ENCODE peak calls at places on chromosome 9, in eight cellular contexts. One of them, this sample, is unnamed.

GRCh38 chr9:14205463-14205862 is 108.5 kb downstream of the NFIB start:
- DNase-seq in GM03348: peak; percentile 77
- DNase-seq in stimulated activated CD4-positive, alpha-beta T cell treated with anti-CD3 and anti-CD28 coated beads, Interleukin-4, amount 100 ng/mL, for 24 hours: no peak
- DNase-seq in activated T-helper 1 cell treated with anti-CD3 and anti-CD28 coated beads, Interleukin-12 subunit alpha, Interleukin-12 subunit beta, Interleukin-2, Interleukin-4 antibody, amounts not matched to agents 30 ng/mL and 10 ng/mL and 1 ng/mL, durations not matched to agents 14 hours and 24 hours and 36 hours: no peak
- DNase-seq in NCI-H1092: no peak
- DNase-seq in mesenteric fat pad: no peak
- DNase-seq in HS-27A: peak; percentile 51
- DNase-seq in stomach: no peak
- DNase-seq in this sample: peak; percentile 23

GRCh38 chr9:98927724-98928123 is 16.0 kb upstream of the COL15A1 start:
- DNase-seq in stomach: no peak
- DNase-seq in GM03348: no peak
- DNase-seq in HS-27A: no peak
- DNase-seq in mesenteric fat pad: no peak
- DNase-seq in stimulated activated CD4-positive, alpha-beta T cell treated with anti-CD3 and anti-CD28 coated beads, Interleukin-4, amount 100 ng/mL, for 24 hours: no peak
- DNase-seq in activated T-helper 1 cell treated with anti-CD3 and anti-CD28 coated beads, Interleukin-12 subunit alpha, Interleukin-12 subunit beta, Interleukin-2, Interleukin-4 antibody, amounts not matched to agents 30 ng/mL and 10 ng/mL and 1 ng/mL, durations not matched to agents 14 hours and 24 hours and 36 hours: no peak
- DNase-seq in NCI-H1092: no peak
- DNase-seq in this sample: no peak

GRCh38 chr9:94805585-94805984 is 79.1 kb downstream of the AOPEP start:
- DNase-seq in HS-27A: no peak
- DNase-seq in GM03348: peak; percentile 87
- DNase-seq in stimulated activated CD4-positive, alpha-beta T cell treated with anti-CD3 and anti-CD28 coated beads, Interleukin-4, amount 100 ng/mL, for 24 hours: no peak
- DNase-seq in mesenteric fat pad: no peak
- DNase-seq in NCI-H1092: no peak
- DNase-seq in stomach: no peak
- DNase-seq in activated T-helper 1 cell treated with anti-CD3 and anti-CD28 coated beads, Interleukin-12 subunit alpha, Interleukin-12 subunit beta, Interleukin-2, Interleukin-4 antibody, amounts not matched to agents 30 ng/mL and 10 ng/mL and 1 ng/mL, durations not matched to agents 14 hours and 24 hours and 36 hours: no peak
- DNase-seq in this sample: peak; percentile 90

GRCh38 chr9:73132034-73132776 is 19.5 kb upstream of the ANXA1 start:
- DNase-seq in HS-27A: no peak
- DNase-seq in stomach: peak; percentile 61
- DNase-seq in mesenteric fat pad: peak; percentile 89
- DNase-seq in NCI-H1092: peak; percentile 26
- DNase-seq in stimulated activated CD4-positive, alpha-beta T cell treated with anti-CD3 and anti-CD28 coated beads, Interleukin-4, amount 100 ng/mL, for 24 hours: peak; percentile 65
- DNase-seq in GM03348: peak; percentile 55
- DNase-seq in activated T-helper 1 cell treated with anti-CD3 and anti-CD28 coated beads, Interleukin-12 subunit alpha, Interleukin-12 subunit beta, Interleukin-2, Interleukin-4 antibody, amounts not matched to agents 30 ng/mL and 10 ng/mL and 1 ng/mL, durations not matched to agents 14 hours and 24 hours and 36 hours: peak; percentile 73
- DNase-seq in this sample: no peak

GRCh38 chr9:22986556-22986955 is 539.9 kb downstream of the DMRTA1 start:
- DNase-seq in GM03348: no peak
- DNase-seq in stimulated activated CD4-positive, alpha-beta T cell treated with anti-CD3 and anti-CD28 coated beads, Interleukin-4, amount 100 ng/mL, for 24 hours: no peak
- DNase-seq in HS-27A: no peak
- DNase-seq in stomach: no peak
- DNase-seq in NCI-H1092: no peak
- DNase-seq in activated T-helper 1 cell treated with anti-CD3 and anti-CD28 coated beads, Interleukin-12 subunit alpha, Interleukin-12 subunit beta, Interleukin-2, Interleukin-4 antibody, amounts not matched to agents 30 ng/mL and 10 ng/mL and 1 ng/mL, durations not matched to agents 14 hours and 24 hours and 36 hours: no peak
- DNase-seq in mesenteric fat pad: no peak
- DNase-seq in this sample: no peak

GRCh38 chr9:137722481-137722880 is 103.7 kb downstream of the EHMT1 start:
- DNase-seq in GM03348: no peak
- DNase-seq in mesenteric fat pad: peak; percentile 45
- DNase-seq in HS-27A: no peak
- DNase-seq in activated T-helper 1 cell treated with anti-CD3 and anti-CD28 coated beads, Interleukin-12 subunit alpha, Interleukin-12 subunit beta, Interleukin-2, Interleukin-4 antibody, amounts not matched to agents 30 ng/mL and 10 ng/mL and 1 ng/mL, durations not matched to agents 14 hours and 24 hours and 36 hours: no peak
- DNase-seq in NCI-H1092: no peak
- DNase-seq in stomach: no peak
- DNase-seq in stimulated activated CD4-positive, alpha-beta T cell treated with anti-CD3 and anti-CD28 coated beads, Interleukin-4, amount 100 ng/mL, for 24 hours: no peak
- DNase-seq in this sample: no peak

GRCh38 chr9:133738039-133738805 is at the start of gene SARDH:
- DNase-seq in stomach: peak; percentile 47
- DNase-seq in NCI-H1092: peak; percentile 38
- DNase-seq in activated T-helper 1 cell treated with anti-CD3 and anti-CD28 coated beads, Interleukin-12 subunit alpha, Interleukin-12 subunit beta, Interleukin-2, Interleukin-4 antibody, amounts not matched to agents 30 ng/mL and 10 ng/mL and 1 ng/mL, durations not matched to agents 14 hours and 24 hours and 36 hours: no peak
- DNase-seq in mesenteric fat pad: peak; percentile 87
- DNase-seq in stimulated activated CD4-positive, alpha-beta T cell treated with anti-CD3 and anti-CD28 coated beads, Interleukin-4, amount 100 ng/mL, for 24 hours: peak; percentile 36
- DNase-seq in GM03348: peak; percentile 89
- DNase-seq in HS-27A: no peak
- DNase-seq in this sample: no peak

GRCh38 chr9:114006931-114007691 is 71.0 kb downstream of the AMBP start:
- DNase-seq in activated T-helper 1 cell treated with anti-CD3 and anti-CD28 coated beads, Interleukin-12 subunit alpha, Interleukin-12 subunit beta, Interleukin-2, Interleukin-4 antibody, amounts not matched to agents 30 ng/mL and 10 ng/mL and 1 ng/mL, durations not matched to agents 14 hours and 24 hours and 36 hours: no peak
- DNase-seq in mesenteric fat pad: peak; percentile 81
- DNase-seq in HS-27A: no peak
- DNase-seq in stomach: peak; percentile 24
- DNase-seq in GM03348: no peak
- DNase-seq in stimulated activated CD4-positive, alpha-beta T cell treated with anti-CD3 and anti-CD28 coated beads, Interleukin-4, amount 100 ng/mL, for 24 hours: no peak
- DNase-seq in NCI-H1092: no peak
- DNase-seq in this sample: no peak

GRCh38 chr9:121299467-121300282 is 31.7 kb downstream of the GSN start:
- DNase-seq in GM03348: peak; percentile 77
- DNase-seq in activated T-helper 1 cell treated with anti-CD3 and anti-CD28 coated beads, Interleukin-12 subunit alpha, Interleukin-12 subunit beta, Interleukin-2, Interleukin-4 antibody, amounts not matched to agents 30 ng/mL and 10 ng/mL and 1 ng/mL, durations not matched to agents 14 hours and 24 hours and 36 hours: no peak
- DNase-seq in stomach: peak; percentile 57
- DNase-seq in mesenteric fat pad: peak; percentile 90
- DNase-seq in NCI-H1092: no peak
- DNase-seq in HS-27A: no peak
- DNase-seq in stimulated activated CD4-positive, alpha-beta T cell treated with anti-CD3 and anti-CD28 coated beads, Interleukin-4, amount 100 ng/mL, for 24 hours: no peak
- DNase-seq in this sample: no peak

GRCh38 chr9:137454506-137455360 is 4.4 kb downstream of the NSMF start:
- DNase-seq in NCI-H1092: no peak
- DNase-seq in activated T-helper 1 cell treated with anti-CD3 and anti-CD28 coated beads, Interleukin-12 subunit alpha, Interleukin-12 subunit beta, Interleukin-2, Interleukin-4 antibody, amounts not matched to agents 30 ng/mL and 10 ng/mL and 1 ng/mL, durations not matched to agents 14 hours and 24 hours and 36 hours: no peak
- DNase-seq in mesenteric fat pad: no peak
- DNase-seq in stomach: peak; percentile 71
- DNase-seq in HS-27A: no peak
- DNase-seq in stimulated activated CD4-positive, alpha-beta T cell treated with anti-CD3 and anti-CD28 coated beads, Interleukin-4, amount 100 ng/mL, for 24 hours: no peak
- DNase-seq in GM03348: no peak
- DNase-seq in this sample: no peak

GRCh38 chr9:134325096-134325812 is 1.0 kb upstream of the RXRA start:
- DNase-seq in HS-27A: no peak
- DNase-seq in NCI-H1092: no peak
- DNase-seq in activated T-helper 1 cell treated with anti-CD3 and anti-CD28 coated beads, Interleukin-12 subunit alpha, Interleukin-12 subunit beta, Interleukin-2, Interleukin-4 antibody, amounts not matched to agents 30 ng/mL and 10 ng/mL and 1 ng/mL, durations not matched to agents 14 hours and 24 hours and 36 hours: no peak
- DNase-seq in stimulated activated CD4-positive, alpha-beta T cell treated with anti-CD3 and anti-CD28 coated beads, Interleukin-4, amount 100 ng/mL, for 24 hours: no peak
- DNase-seq in GM03348: peak; percentile 73
- DNase-seq in mesenteric fat pad: no peak
- DNase-seq in stomach: peak; percentile 68
- DNase-seq in this sample: no peak

GRCh38 chr9:134007571-134007970 is 15.4 kb upstream of the VAV2 start:
- DNase-seq in stimulated activated CD4-positive, alpha-beta T cell treated with anti-CD3 and anti-CD28 coated beads, Interleukin-4, amount 100 ng/mL, for 24 hours: no peak
- DNase-seq in mesenteric fat pad: no peak
- DNase-seq in stomach: no peak
- DNase-seq in NCI-H1092: no peak
- DNase-seq in GM03348: no peak
- DNase-seq in activated T-helper 1 cell treated with anti-CD3 and anti-CD28 coated beads, Interleukin-12 subunit alpha, Interleukin-12 subunit beta, Interleukin-2, Interleukin-4 antibody, amounts not matched to agents 30 ng/mL and 10 ng/mL and 1 ng/mL, durations not matched to agents 14 hours and 24 hours and 36 hours: no peak
- DNase-seq in HS-27A: no peak
- DNase-seq in this sample: no peak

This sample was measured in keratinocyte.